ENCODE peak calls at places on chromosomes 7 and 10, in five cellular contexts. E, R, L, X and O are unnamed samples.

GRCh38 chr7:113945018-113945938 is 26.5 kb upstream of the PPP1R3A start:
- DNase-seq in E (no peak), R (no peak), L (no peak), X (peak), O (no peak)

GRCh38 chr10:45382591-45382990 is 8.6 kb downstream of the ALOX5 start:
- DNase-seq in E (no peak), R (no peak), L (no peak), X (no peak), O (no peak)

GRCh38 chr7:137036768-137037167 is 168.3 kb downstream of the CHRM2 start:
- DNase-seq in E (no peak), R (no peak), L (peak), X (no peak), O (no peak)

GRCh38 chr10:69721690-69722310 is 79.9 kb upstream of the COL13A1 start:
- DNase-seq in E (no peak), R (peak), L (peak), X (no peak), O (peak)

GRCh38 chr7:105800849-105801534 is 75.4 kb downstream of the ATXN7L1 start:
- DNase-seq in E (no peak), R (no peak), L (no peak), X (no peak), O (no peak)

GRCh38 chr7:105185290-105186010 is 171.4 kb downstream of the KMT2E start:
- DNase-seq in E (no peak), R (peak), L (no peak), X (no peak), O (no peak)

GRCh38 chr10:1424648-1425047 is 312.7 kb downstream of the ADARB2 start:
- DNase-seq in E (peak), R (no peak), L (no peak), X (no peak), O (no peak)

GRCh38 chr7:31069880-31070555 is 17.9 kb downstream of the ADCYAP1R1 start:
- DNase-seq in E (no peak), R (no peak), L (no peak), X (peak), O (no peak)

GRCh38 chr7:133683182-133683454 is 430.2 kb downstream of the EXOC4 start:
- DNase-seq in E (no peak), R (no peak), L (no peak), X (no peak), O (no peak)

GRCh38 chr10:123986736-123987135 is 95.1 kb upstream of the CPXM2 start:
- DNase-seq in E (no peak), R (no peak), L (no peak), X (no peak), O (no peak)

GRCh38 chr10:11163990-11164805 is 146.5 kb downstream of the CELF2 start:
- DNase-seq in E (no peak), R (no peak), L (no peak), X (no peak), O (no peak)

GRCh38 chr7:107600816-107601215 is 20.8 kb downstream of the BCAP29 start:
- DNase-seq in E (no peak), R (no peak), L (no peak), X (no peak), O (no peak)

GRCh38 chr10:8416192-8416701 is 361.8 kb downstream of the GATA3 start:
- DNase-seq in E (no peak), R (no peak), L (no peak), X (no peak), O (no peak)

GRCh38 chr7:30352169-30352568 is 67.8 kb downstream of the ZNRF2 start:
- DNase-seq in E (no peak), R (no peak), L (no peak), X (no peak), O (no peak)

GRCh38 chr7:17830206-17830605 is 110.1 kb downstream of the SNX13 start:
- DNase-seq in E (no peak), R (peak), L (peak), X (no peak), O (no peak)

GRCh38 chr7:134804351-134804750 is 24.9 kb downstream of the CALD1 start:
- DNase-seq in E (no peak), R (peak), L (peak), X (no peak), O (no peak)

GRCh38 chr7:29539471-29539870 is 24.2 kb upstream of the PRR15 start:
- DNase-seq in E (no peak), R (no peak), L (no peak), X (no peak), O (no peak)

GRCh38 chr7:159000859-159001435 is 143.7 kb downstream of the VIPR2 start:
- DNase-seq in E (no peak), R (no peak), L (no peak), X (no peak), O (no peak)

GRCh38 chr7:155508372-155509024 is 37.9 kb downstream of the CNPY1 start:
- DNase-seq in E (no peak), R (no peak), L (no peak), X (no peak), O (no peak)

GRCh38 chr7:1562126-1562525 is 6.1 kb upstream of the TMEM184A start:
- DNase-seq in E (no peak), R (no peak), L (no peak), X (peak), O (no peak)

GRCh38 chr10:48745662-48746245 is 61.1 kb downstream of the WDFY4 start:
- DNase-seq in E (no peak), R (no peak), L (no peak), X (no peak), O (peak)

GRCh38 chr10:116974442-116975005 is 30.5 kb downstream of the SHTN1 start:
- DNase-seq in E (no peak), R (peak), L (peak), X (no peak), O (no peak)

DNA sequence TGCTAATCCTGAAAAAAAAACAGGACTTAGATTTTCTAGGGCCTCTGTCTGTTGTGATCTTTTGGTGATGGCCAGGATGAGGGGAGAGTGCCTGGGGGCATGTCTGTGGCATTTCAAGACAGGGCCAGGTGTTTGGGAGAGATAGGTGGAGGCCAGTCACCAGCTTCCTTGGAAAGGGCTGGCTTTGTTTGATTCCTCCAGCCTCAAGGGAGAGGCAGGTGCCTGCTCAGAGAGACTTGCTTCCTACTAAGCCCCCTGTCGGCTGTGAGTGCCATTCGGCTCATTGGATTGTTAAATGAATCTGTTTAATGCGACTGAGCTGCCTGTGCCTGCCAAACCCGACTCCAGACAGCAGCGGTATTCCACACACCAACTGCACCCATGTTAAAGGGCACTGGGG is 304.1 kb upstream of the COBL start:
- DNase-seq in E (no peak), R (no peak), L (no peak), X (no peak), O (no peak)
- TF ChIP-seq CTCF in E (no peak), R (no peak), L (no peak), X (no peak), O (no peak)

GRCh38 chr10:59362184-59362966 is at the start of gene FAM13C:
- DNase-seq in E (peak), R (peak), L (peak), X (peak), O (peak)

GRCh38 chr10:59362991-59363390 is 642 bp upstream of the FAM13C start:
- DNase-seq in E (peak), R (peak), L (peak), X (peak), O (peak)

GRCh38 chr10:59360605-59361515 is 1.5 kb downstream of the FAM13C start:
- DNase-seq in E (no peak), R (peak), L (peak), X (no peak), O (no peak)

GRCh38 chr10:59363446-59363958 is 1.2 kb upstream of the FAM13C start:
- DNase-seq in E (no peak), R (no peak), L (no peak), X (no peak), O (no peak)

DNA sequence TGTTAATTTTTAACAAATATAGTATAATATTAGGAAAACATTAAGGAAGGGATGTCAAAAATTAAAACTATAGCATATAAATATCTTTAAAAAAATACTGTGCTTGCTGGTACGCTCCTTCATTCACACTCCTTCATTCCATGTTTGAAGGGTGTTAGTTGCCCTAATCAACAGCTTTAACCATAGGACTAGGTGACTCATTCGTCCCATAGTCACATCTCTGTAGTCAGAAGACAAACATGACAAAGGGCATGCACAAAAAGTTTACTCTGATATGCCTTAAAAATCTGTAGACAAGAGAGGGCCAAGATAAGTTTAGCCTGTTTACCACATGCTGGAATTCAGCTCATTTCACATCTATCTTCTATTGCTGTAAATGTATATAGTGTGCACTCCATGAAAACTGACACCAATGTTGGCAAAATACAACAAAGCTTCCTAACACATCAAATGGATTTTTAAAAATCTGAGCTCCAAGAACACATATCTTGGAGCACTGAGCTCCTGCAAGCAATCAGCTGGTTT is 628 bp downstream of the FAM13C start:
- DNase-seq in E (no peak), R (peak), L (peak), X (no peak), O (no peak)
- TF ChIP-seq CTCF in E (no peak), R (no peak), L (no peak), X (no peak), O (no peak)

GRCh38 chr7:94179466-94179865 is 175.3 kb upstream of the BET1 start:
- DNase-seq in E (no peak), R (no peak), L (no peak), X (no peak), O (no peak)

GRCh38 chr7:94182066-94182465 is 177.9 kb upstream of the BET1 start:
- DNase-seq in E (no peak), R (peak), L (peak), X (no peak), O (no peak)

GRCh38 chr7:94182721-94183120 is 178.6 kb upstream of the BET1 start:
- DNase-seq in E (no peak), R (peak), L (peak), X (no peak), O (no peak)

GRCh38 chr7:94188350-94188749 is 184.2 kb upstream of the BET1 start:
- DNase-seq in E (no peak), R (peak), L (peak), X (no peak), O (no peak)

DNA sequence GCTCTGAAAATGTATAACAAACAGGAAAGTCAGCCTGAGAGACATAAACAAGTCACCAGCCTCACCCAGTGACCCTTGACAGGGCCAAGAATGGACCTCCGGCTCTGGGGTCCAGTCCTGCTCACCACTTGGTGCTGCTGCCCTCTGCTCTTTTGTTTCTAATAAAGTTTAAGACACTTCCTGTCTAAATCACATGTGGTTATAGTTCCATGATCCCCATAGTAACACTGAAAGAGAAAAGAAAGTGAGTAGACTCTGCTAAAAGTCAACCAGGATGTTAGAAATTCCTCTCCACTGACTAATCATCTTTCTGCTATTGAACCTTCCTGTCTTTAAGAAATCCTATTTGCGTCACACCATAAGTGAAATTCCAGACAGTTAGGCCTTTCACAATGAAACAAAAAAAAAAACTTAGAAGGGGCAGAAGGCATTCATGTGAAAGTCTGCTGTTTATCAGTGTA is 179.2 kb upstream of the BET1 start:
- DNase-seq in E (no peak), R (peak), L (peak), X (no peak), O (no peak)
- TF ChIP-seq CTCF in E (no peak), R (peak), L (no peak), X (no peak), O (no peak)

GRCh38 chr7:149240637-149241036 is 1.2 kb downstream of the ZNF212 start:
- DNase-seq in E (no peak), R (no peak), L (no peak), X (no peak), O (no peak)

GRCh38 chr7:149238051-149238450 is 1.4 kb upstream of the ZNF212 start:
- DNase-seq in E (no peak), R (peak), L (no peak), X (no peak), O (no peak)

GRCh38 chr7:149241695-149242094 is 2.2 kb downstream of the ZNF212 start:
- DNase-seq in E (no peak), R (no peak), L (no peak), X (no peak), O (no peak)

GRCh38 chr7:149237502-149237901 is 1.9 kb upstream of the ZNF212 start:
- DNase-seq in E (no peak), R (no peak), L (no peak), X (no peak), O (no peak)

GRCh38 chr7:149239345-149240143 is at the start of gene ZNF212:
- DNase-seq in E (peak), R (peak), L (peak), X (peak), O (peak)
- TF ChIP-seq CTCF in E (peak), R (peak), L (peak), X (peak), O (peak)